ENCODE peak calls at places on chromosome 14, in seven cellular contexts. J is HCT116, M is K562, G is GM12878, A is endothelial cell of umbilical vein, Q is HepG2, T is SK-N-SH. Y is an unnamed sample.

GRCh38 chr14:61561657-61562276 is 133.5 kb upstream of the HIF1A start:
- DNase-seq in G (no peak), Q (peak; percentile 94), A (peak; percentile 99), T (peak; percentile 46), J (peak; percentile 82), M (no peak), Y (no peak)

GRCh38 chr14:71430321-71431168 is 501.7 kb upstream of the RGS6 start:
- DNase-seq in Q (no peak), J (no peak), T (no peak), M (no peak), A (no peak), G (peak; percentile 73), Y (no peak)

GRCh38 chr14:61438860-61439765 is 117.7 kb downstream of the PRKCH start:
- DNase-seq in T (no peak), M (no peak), G (peak; percentile 90), Q (peak; percentile 85), J (no peak), A (peak; percentile 91), Y (no peak)

GRCh38 chr14:99015833-99016232 is 256.2 kb downstream of the BCL11B start:
- DNase-seq in M (no peak), J (no peak), G (no peak), A (no peak), T (no peak), Q (no peak), Y (no peak)

GRCh38 chr14:76329150-76329881 is 46.6 kb upstream of the ESRRB start:
- DNase-seq in A (no peak), G (no peak), J (no peak), M (no peak), Q (no peak), T (no peak), Y (no peak)

GRCh38 chr14:78933948-78934524 is 763.9 kb downstream of the NRXN3 start:
- DNase-seq in T (peak; percentile 43), Q (peak; percentile 12), A (peak; percentile 54), M (peak; percentile 7), J (no peak), G (no peak), Y (no peak)

GRCh38 chr14:92717571-92718042 is 30.8 kb downstream of the LGMN start:
- DNase-seq in G (no peak), J (no peak), Q (no peak), A (no peak), M (no peak), T (no peak), Y (no peak)

GRCh38 chr14:65299837-65300236 is 112.7 kb upstream of the FUT8 start:
- DNase-seq in J (no peak), T (no peak), Q (no peak), M (no peak), G (no peak), A (no peak), Y (no peak)

GRCh38 chr14:67673451-67673850 is 981 bp downstream of the VTI1B start:
- DNase-seq in G (no peak), M (no peak), J (no peak), T (no peak), Q (no peak), A (peak; percentile 17), Y (no peak)

GRCh38 chr14:31229009-31229408 is 21.4 kb upstream of the HECTD1 start:
- DNase-seq in A (no peak), Q (no peak), T (no peak), M (no peak), J (no peak), G (no peak), Y (no peak)

GRCh38 chr14:103111297-103111981 is 11.8 kb upstream of the TNFAIP2 start:
- DNase-seq in G (no peak), M (no peak), T (no peak), Q (no peak), J (no peak), A (no peak), Y (no peak)

GRCh38 chr14:97177635-97178034 is 380.5 kb downstream of the VRK1 start:
- DNase-seq in T (no peak), A (no peak), G (peak; percentile 15), M (no peak), Q (no peak), J (no peak), Y (no peak)

GRCh38 chr14:71592361-71592760 is 339.9 kb upstream of the RGS6 start:
- DNase-seq in G (no peak), A (no peak), T (no peak), Q (no peak), J (no peak), M (no peak), Y (no peak)

GRCh38 chr14:51455041-51455835 is 196.5 kb upstream of the FRMD6 start:
- DNase-seq in J (no peak), T (no peak), A (no peak), M (no peak), Q (no peak), G (no peak), Y (no peak)

GRCh38 chr14:64801800-64802199 is 77.9 kb downstream of the SPTB start:
- DNase-seq in A (peak; percentile 21), Q (peak; percentile 18), J (no peak), G (no peak), T (peak; percentile 78), M (peak; percentile 40), Y (no peak)

GRCh38 chr14:81363746-81364400 is 36.3 kb downstream of the STON2 start:
- DNase-seq in J (no peak), Q (no peak), M (no peak), G (no peak), T (peak; percentile 21), A (no peak), Y (peak; percentile 85)

GRCh38 chr14:96071561-96071960 is 32.4 kb downstream of the C14orf132 start:
- DNase-seq in G (no peak), T (no peak), A (no peak), J (no peak), Q (no peak), M (no peak), Y (no peak)

GRCh38 chr14:56590535-56590951 is 10.9 kb downstream of the TMEM260 start:
- DNase-seq in A (no peak), Q (no peak), T (peak; percentile 29), J (no peak), G (no peak), M (no peak), Y (peak; percentile 34)
- TF ChIP-seq POLR2AphosphoS5 in A (no peak), Q (no peak), T (no peak), J (no peak), G (no peak), M (no peak), Y (no peak)

DNA sequence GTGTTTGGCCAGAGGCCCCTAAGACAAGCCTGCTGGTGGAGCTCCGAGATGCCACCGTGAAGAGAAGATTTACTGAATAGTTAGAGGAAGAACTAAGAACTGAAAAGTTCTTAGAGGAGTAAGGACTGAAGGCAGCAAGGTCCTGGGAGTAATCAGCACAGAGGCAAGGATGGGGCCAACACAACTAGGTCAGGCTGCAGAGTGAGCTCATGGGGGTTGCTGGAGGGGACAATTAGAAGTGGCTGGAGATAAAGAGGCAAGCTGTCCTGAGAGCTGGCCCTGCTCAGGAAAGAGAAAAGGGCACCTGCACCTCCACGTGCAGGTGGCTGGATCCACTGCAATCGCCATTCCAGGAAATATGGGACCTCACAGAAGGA is 52.7 kb downstream of the NFKBIA start:
- DNase-seq in J (no peak), A (no peak), G (no peak), M (no peak), T (no peak), Q (no peak), Y (no peak)
- H3K9ac ChIP-seq in J (no peak overlapping the region), A (no peak overlapping the region), G (no peak overlapping the region), M (no peak overlapping the region), T (no peak overlapping the region), Q (no peak overlapping the region), Y (no peak overlapping the region)

GRCh38 chr14:22226381-22226780 is 362.6 kb downstream of the DAD1 start:
- DNase-seq in A (no peak), Q (no peak), M (peak; percentile 3), G (no peak), J (no peak), T (no peak), Y (no peak)
- TF ChIP-seq POLR2AphosphoS5 in A (no peak), Q (no peak), M (no peak), G (no peak), J (no peak), T (no peak), Y (no peak)

GRCh38 chr14:100868621-100869370 is 34.7 kb downstream of the RTL1 start:
- DNase-seq in Q (no peak), T (no peak), J (no peak), M (no peak), G (no peak), A (no peak), Y (no peak)
- H3K9ac ChIP-seq in Q (no peak overlapping the region), T (no peak overlapping the region), J (no peak overlapping the region), M (no peak overlapping the region), G (no peak overlapping the region), A (no peak overlapping the region), Y (no peak overlapping the region)

GRCh38 chr14:23066855-23067744 is 9.8 kb upstream of the CDH24 start:
- DNase-seq in A (no peak), Q (no peak), J (no peak), M (no peak), T (no peak), G (no peak), Y (no peak)

GRCh38 chr14:23070262-23071129 is 13.2 kb upstream of the CDH24 start:
- DNase-seq in J (no peak), Q (no peak), T (no peak), M (peak; percentile 36), G (no peak), A (no peak), Y (no peak)

GRCh38 chr14:23069413-23069806 is 12.1 kb upstream of the CDH24 start:
- DNase-seq in G (no peak), T (no peak), M (no peak), A (no peak), J (no peak), Q (no peak), Y (no peak)

GRCh38 chr14:23067847-23068791 is 10.8 kb upstream of the CDH24 start:
- DNase-seq in G (no peak), A (no peak), J (no peak), M (peak; percentile 35), T (no peak), Q (no peak), Y (no peak)

DNA sequence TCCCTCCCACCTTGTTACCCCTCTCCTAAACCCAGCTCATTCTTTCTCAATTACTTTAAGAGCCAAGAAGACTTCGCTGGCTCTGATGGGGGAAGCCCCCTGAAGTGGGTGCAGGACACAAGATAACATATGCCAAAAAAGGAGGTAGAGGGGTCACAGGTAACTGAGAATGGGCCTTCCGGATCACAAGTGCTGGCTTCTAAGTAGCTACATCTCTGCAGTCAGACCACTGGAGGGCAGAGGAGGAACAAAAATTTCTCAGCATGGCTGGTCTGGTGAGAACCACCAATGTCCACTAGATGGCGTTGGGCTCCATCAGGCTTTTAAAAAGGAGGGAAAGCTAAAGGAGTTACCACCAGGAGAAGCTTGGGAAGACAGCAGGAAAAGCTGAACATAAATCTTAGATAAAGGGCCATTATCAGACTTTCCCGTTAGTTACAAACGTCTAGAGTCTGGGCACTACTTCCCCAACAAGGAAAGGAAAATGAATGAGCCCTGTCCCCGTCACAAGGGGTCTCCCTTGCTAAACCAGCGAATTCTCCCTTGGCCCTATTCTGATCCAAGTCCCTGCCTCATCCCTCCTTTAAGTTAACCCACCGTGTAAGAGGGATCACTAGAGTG is 11.6 kb upstream of the CDH24 start:
- DNase-seq in T (peak; percentile 89), J (peak; percentile 88), A (peak; percentile 97), Q (peak; percentile 98), M (peak; percentile 86), G (peak; percentile 67), Y (peak; percentile 92)
- TF ChIP-seq POLR2AphosphoS5 in T (no peak), J (peak; percentile 17), A (peak; percentile 19), Q (no peak), M (peak; percentile 12), G (peak; percentile 25), Y (peak; percentile 52)

Y was measured in SK-N-MC.